ENCODE peak calls at places on chromosome 13, in seven cellular contexts. H, A, J, S, Z, D and C are unnamed samples.
A peak's percentile ranks its signal among the peaks of the same experiment; 100 is the strongest.

GRCh38 chr13:35367586-35367985 is 108.9 kb downstream of the MAB21L1 start:
- DNase-seq in H (no peak), A (no peak), J (no peak), S (no peak), Z (no peak), D (no peak), C (no peak)

GRCh38 chr13:36345438-36346221 is 564 bp downstream of the SPART start:
- DNase-seq in H (peak; percentile 79), A (peak; percentile 11), J (peak; percentile 94), S (peak; percentile 68), Z (peak; percentile 95), D (peak; percentile 51), C (peak; percentile 47)

GRCh38 chr13:32881074-32881791 is 135.0 kb upstream of the KL start:
- DNase-seq in H (peak; percentile 41), A (no peak), J (no peak), S (no peak), Z (peak; percentile 88), D (no peak), C (peak; percentile 68)

GRCh38 chr13:35700661-35701060 is 224.2 kb upstream of the MAB21L1 start:
- DNase-seq in H (no peak), A (no peak), J (no peak), S (no peak), Z (peak; percentile 54), D (no peak), C (no peak)

GRCh38 chr13:107835339-107836018 is 379.9 kb downstream of the LIG4 start:
- DNase-seq in H (no peak), A (no peak), J (no peak), S (no peak), Z (peak; percentile 51), D (no peak), C (peak; percentile 63)

GRCh38 chr13:113176822-113177221 is 18.4 kb downstream of the PROZ start:
- DNase-seq in H (no peak), A (no peak), J (no peak), S (no peak), Z (no peak), D (no peak), C (no peak)

GRCh38 chr13:44618326-44618725 is 42.2 kb upstream of the TSC22D1 start:
- DNase-seq in H (no peak), A (no peak), J (no peak), S (no peak), Z (no peak), D (no peak), C (no peak)

GRCh38 chr13:42985312-42986175 is 6.5 kb downstream of the EPSTI1 start:
- DNase-seq in H (no peak), A (no peak), J (no peak), S (no peak), Z (peak; percentile 83), D (peak; percentile 79), C (no peak)

GRCh38 chr13:75947448-75947847 is 311.3 kb downstream of the LMO7 start:
- DNase-seq in H (no peak), A (no peak), J (no peak), S (no peak), Z (no peak), D (no peak), C (no peak)

GRCh38 chr13:43737524-43737923 is 49.2 kb downstream of the ENOX1 start:
- DNase-seq in H (no peak), A (no peak), J (no peak), S (no peak), Z (no peak), D (no peak), C (no peak)

GRCh38 chr13:32135655-32136054 is 104.1 kb downstream of the FRY start:
- DNase-seq in H (no peak), A (no peak), J (no peak), S (no peak), Z (peak; percentile 21), D (no peak), C (no peak)

GRCh38 chr13:113929628-113930615 is 44.0 kb downstream of the C13orf46 start:
- DNase-seq in H (no peak), A (no peak), J (no peak), S (no peak), Z (no peak), D (no peak), C (no peak)

GRCh38 chr13:29301027-29301426 is 294.5 kb downstream of the SLC7A1 start:
- DNase-seq in H (no peak), A (no peak), J (no peak), S (no peak), Z (no peak), D (no peak), C (no peak)

GRCh38 chr13:78602561-78603239 is 652 bp downstream of the POU4F1 start:
- DNase-seq in H (no peak), A (peak; percentile 20), J (no peak), S (no peak), Z (no peak), D (no peak), C (no peak)

GRCh38 chr13:67231481-67231940 is 1.4 kb upstream of the PCDH9 start:
- DNase-seq in H (no peak), A (no peak), J (no peak), S (no peak), Z (peak; percentile 29), D (no peak), C (peak; percentile 8)

GRCh38 chr13:30009411-30009810 is 159.0 kb upstream of the UBL3 start:
- DNase-seq in H (no peak), A (no peak), J (no peak), S (no peak), Z (no peak), D (no peak), C (no peak)

GRCh38 chr13:99289265-99289664 is 17.9 kb downstream of the GPR183 start:
- DNase-seq in H (no peak), A (no peak), J (no peak), S (no peak), Z (no peak), D (no peak), C (no peak)

GRCh38 chr13:87498681-87499080 is 172.5 kb upstream of the SLITRK5 start:
- DNase-seq in H (no peak), A (no peak), J (no peak), S (no peak), Z (no peak), D (no peak), C (peak; percentile 70)

GRCh38 chr13:44842158-44842557 is 147.1 kb downstream of the NUFIP1 start:
- DNase-seq in H (no peak), A (no peak), J (no peak), S (no peak), Z (peak; percentile 64), D (no peak), C (no peak)

GRCh38 chr13:113327391-113327765 is 30.3 kb downstream of the LAMP1 start:
- DNase-seq in H (no peak), A (no peak), J (no peak), S (peak; percentile 72), Z (no peak), D (no peak), C (no peak)

GRCh38 chr13:109256866-109257760 is 529.3 kb downstream of the IRS2 start:
- DNase-seq in H (no peak), A (no peak), J (peak; percentile 78), S (no peak), Z (peak; percentile 98), D (no peak), C (peak; percentile 98)

GRCh38 chr13:108944760-108945159 is 315.3 kb downstream of the MYO16 start:
- DNase-seq in H (no peak), A (no peak), J (no peak), S (no peak), Z (peak; percentile 44), D (no peak), C (peak; percentile 56)

GRCh38 chr13:51768378-51768921 is 35.5 kb downstream of the DHRS12 start:
- DNase-seq in H (no peak), A (no peak), J (no peak), S (no peak), Z (no peak), D (no peak), C (peak; percentile 73)

GRCh38 chr13:95392597-95392996 is 91.3 kb upstream of the ABCC4 start:
- DNase-seq in H (no peak), A (no peak), J (no peak), S (no peak), Z (no peak), D (no peak), C (no peak)
- H3K4me3 ChIP-seq in H (no peak overlapping the region), A (no peak overlapping the region), J (no peak overlapping the region), S (no peak overlapping the region), Z (no peak overlapping the region), D (no peak overlapping the region), C (no peak overlapping the region)

GRCh38 chr13:28001049-28001448 is 12.6 kb upstream of the URAD start:
- DNase-seq in H (no peak), A (no peak), J (no peak), S (no peak), Z (no peak), D (no peak), C (no peak)

GRCh38 chr13:28001837-28002473 is 13.5 kb upstream of the URAD start:
- DNase-seq in H (no peak), A (peak; percentile 10), J (no peak), S (no peak), Z (no peak), D (no peak), C (no peak)

GRCh38 chr13:28002886-28003698 is 14.6 kb upstream of the URAD start:
- DNase-seq in H (no peak), A (no peak), J (no peak), S (no peak), Z (no peak), D (no peak), C (no peak)

GRCh38 chr13:28000567-28000966 is 12.1 kb upstream of the URAD start:
- DNase-seq in H (no peak), A (no peak), J (no peak), S (no peak), Z (no peak), D (no peak), C (no peak)

DNA sequence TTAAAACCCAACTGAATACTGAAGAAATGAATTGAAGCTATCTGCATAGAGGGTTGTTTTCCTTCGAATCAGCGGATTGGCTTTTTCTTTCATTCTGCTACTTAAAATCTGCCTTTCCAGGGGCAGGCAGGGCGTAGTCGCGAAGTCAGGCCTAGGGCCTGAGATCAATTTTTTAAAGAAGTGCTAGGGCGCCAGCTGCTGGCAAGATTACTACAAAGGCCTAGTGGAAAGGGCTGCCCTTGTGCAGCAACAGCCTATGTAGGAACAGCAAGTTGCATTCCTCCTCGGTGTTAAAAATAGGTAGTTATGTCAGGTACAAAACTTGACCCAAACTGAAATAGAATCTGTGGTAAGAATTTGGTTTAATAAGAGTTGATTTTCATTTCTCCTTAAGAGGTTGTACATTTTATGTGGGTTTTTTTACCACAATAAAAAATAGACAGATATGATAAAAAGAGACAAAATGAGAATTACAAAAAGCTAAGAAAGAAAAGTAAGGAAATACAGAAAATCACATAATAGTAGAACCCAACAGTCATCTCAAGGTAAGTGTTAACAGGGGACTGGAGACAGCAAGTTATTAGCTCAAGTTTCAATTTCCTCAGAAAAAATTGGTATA is 9.5 kb upstream of the URAD start:
- DNase-seq in H (no peak), A (peak; percentile 18), J (peak; percentile 58), S (no peak), Z (peak; percentile 51), D (peak; percentile 59), C (peak; percentile 81)
- TF ChIP-seq CTCF in H (no peak), A (peak; percentile 68), J (no peak), S (no peak), Z (peak; percentile 62), D (peak; percentile 33), C (peak; percentile 54)

GRCh38 chr13:49371943-49372636 is 71.8 kb downstream of the CAB39L start:
- DNase-seq in H (no peak), A (no peak), J (no peak), S (no peak), Z (peak; percentile 15), D (no peak), C (no peak)
- H3K4me3 ChIP-seq in H (no peak overlapping the region), A (no peak overlapping the region), J (no peak overlapping the region), S (no peak overlapping the region), Z (no peak overlapping the region), D (no peak overlapping the region), C (no peak overlapping the region)

GRCh38 chr13:19618925-19619324 is 14.5 kb upstream of the MPHOSPH8 start:
- DNase-seq in H (no peak), A (peak; percentile 27), J (no peak), S (no peak), Z (peak; percentile 51), D (peak; percentile 30), C (peak; percentile 56)
- TF ChIP-seq CTCF in H (peak; percentile 50), A (peak; percentile 46), J (peak; percentile 48), S (no peak), Z (peak; percentile 81), D (peak; percentile 44), C (peak; percentile 80)